ENCODE peak calls at places on chromosome 9, in five cellular contexts. N is AG04449; P is choroid plexus epithelial cell; J is Panc1; A is CD8-positive, alpha-beta T cell. B is an unnamed sample.

GRCh38 chr9:14245901-14246525 is 67.9 kb downstream of the NFIB start:
- DNase-seq in N (no peak), P (peak), J (no peak), A (no peak), B (peak)

GRCh38 chr9:77901771-77902170 is 129.8 kb downstream of the GNAQ start:
- DNase-seq in N (no peak), P (no peak), J (no peak), A (no peak), B (no peak)

GRCh38 chr9:82271099-82271498 is 282.5 kb downstream of the SPATA31D1 start:
- DNase-seq in N (peak), P (peak), J (no peak), A (no peak), B (peak)

GRCh38 chr9:75824816-75825568 is 65.5 kb upstream of the PCSK5 start:
- DNase-seq in N (no peak), P (no peak), J (no peak), A (no peak), B (no peak)

GRCh38 chr9:134130503-134131375 is 5.1 kb upstream of the WDR5 start:
- DNase-seq in N (no peak), P (no peak), J (no peak), A (no peak), B (peak)

GRCh38 chr9:27572566-27572917 is 739 bp downstream of the C9orf72 start:
- DNase-seq in N (no peak), P (peak), J (no peak), A (no peak), B (peak)

GRCh38 chr9:69319324-69320040 is 5.5 kb upstream of the ENTREP1 start:
- DNase-seq in N (no peak), P (no peak), J (no peak), A (no peak), B (no peak)

GRCh38 chr9:35407846-35408245 is 82.1 kb upstream of the RUSC2 start:
- DNase-seq in N (no peak), P (no peak), J (no peak), A (no peak), B (no peak)

GRCh38 chr9:91580136-91580535 is 156.5 kb upstream of the NFIL3 start:
- DNase-seq in N (no peak), P (peak), J (no peak), A (no peak), B (peak)

GRCh38 chr9:95349109-95350038 is 31.9 kb upstream of the FANCC start:
- DNase-seq in N (no peak), P (no peak), J (no peak), A (no peak), B (no peak)

GRCh38 chr9:75601280-75601679 is 289.2 kb upstream of the PCSK5 start:
- DNase-seq in N (no peak), P (peak), J (no peak), A (no peak), B (no peak)

GRCh38 chr9:123678038-123678877 is 251.7 kb downstream of the DENND1A start:
- DNase-seq in N (no peak), P (no peak), J (no peak), A (no peak), B (no peak)

GRCh38 chr9:109463924-109464625 is 34.0 kb downstream of the PTPN3 start:
- DNase-seq in N (no peak), P (no peak), J (no peak), A (no peak), B (no peak)

GRCh38 chr9:19320495-19320894 is 59.5 kb downstream of the RPS6 start:
- DNase-seq in N (no peak), P (no peak), J (no peak), A (no peak), B (no peak)

GRCh38 chr9:84123648-84124406 is 143.2 kb downstream of the RMI1 start:
- DNase-seq in N (no peak), P (no peak), J (no peak), A (no peak), B (no peak)

GRCh38 chr9:79477955-79478751 is 93.6 kb upstream of the TLE4 start:
- DNase-seq in N (no peak), P (peak), J (peak), A (peak), B (no peak)

GRCh38 chr9:113454914-113455761 is 8.4 kb upstream of the RGS3 start:
- DNase-seq in N (peak), P (peak), J (no peak), A (no peak), B (peak)

GRCh38 chr9:121945849-121946248 is 147.3 kb downstream of the TTLL11 start:
- DNase-seq in N (peak), P (no peak), J (no peak), A (no peak), B (no peak)

GRCh38 chr9:95201201-95201600 is 116.3 kb downstream of the FANCC start:
- DNase-seq in N (no peak), P (no peak), J (no peak), A (no peak), B (no peak)

GRCh38 chr9:14072850-14073249 is 241.1 kb downstream of the NFIB start:
- DNase-seq in N (no peak), P (no peak), J (no peak), A (no peak), B (no peak)

GRCh38 chr9:82091100-82091499 is 102.5 kb downstream of the SPATA31D1 start:
- DNase-seq in N (no peak), P (peak), J (no peak), A (no peak), B (peak)

GRCh38 chr9:128094166-128094949 is 26.3 kb downstream of the SLC25A25 start:
- DNase-seq in N (peak), P (peak), J (peak), A (peak), B (peak)

GRCh38 chr9:120868339-120868675 is 8.7 kb downstream of the PHF19 start:
- DNase-seq in N (peak), P (peak), J (no peak), A (no peak), B (peak)

GRCh38 chr9:116151966-116152381 is 1.6 kb upstream of the PAPPA start:
- DNase-seq in N (peak), P (peak), J (no peak), A (no peak), B (peak)
- TF ChIP-seq CTCF in N (no peak), P (no peak), J (no peak), A (no peak), B (no peak)

GRCh38 chr9:136100700-136101614 is 5.9 kb upstream of the NACC2 start:
- DNase-seq in N (no peak), P (no peak), J (no peak), A (no peak), B (no peak)
- H3K4me3 ChIP-seq in N (no peak), P (no peak), J (no peak), A (no peak), B (no peak)

DNA sequence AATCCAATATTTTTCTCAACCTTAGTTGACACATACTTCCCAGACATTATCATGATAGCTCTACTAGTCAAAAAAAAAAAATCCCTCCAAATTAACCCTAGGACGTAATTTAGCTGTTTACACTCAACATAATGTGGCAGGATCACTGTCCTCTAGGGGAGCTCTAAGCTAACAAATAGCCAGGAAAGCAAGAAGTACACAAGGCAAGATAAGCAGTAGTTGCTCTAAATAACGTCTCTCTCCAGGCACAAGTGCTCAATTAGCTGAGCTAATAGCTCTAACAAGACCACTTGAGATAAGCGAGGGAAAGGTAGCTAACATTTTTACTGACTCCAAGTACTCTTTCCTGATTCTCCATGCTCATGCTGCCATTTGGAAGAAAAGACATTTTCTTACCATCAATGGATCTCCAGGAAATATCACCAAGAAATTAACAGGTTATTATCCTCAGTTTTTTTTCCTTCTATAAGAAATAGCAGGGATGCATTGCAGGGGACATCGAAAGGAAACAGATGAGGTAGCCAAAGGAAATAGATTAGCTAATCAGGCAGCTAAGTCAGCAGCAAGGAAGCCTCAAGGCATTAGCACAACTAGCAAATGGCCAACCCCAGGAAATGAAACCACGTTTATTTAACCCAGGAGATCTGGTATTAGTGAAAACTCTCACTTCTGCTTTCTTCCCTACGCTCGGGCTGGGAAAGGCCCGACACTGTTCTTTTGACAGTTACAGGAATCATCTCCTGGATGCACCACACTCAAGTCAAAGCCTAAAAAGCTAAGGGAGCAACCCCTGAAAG is 614.1 kb downstream of the PTPRD start:
- DNase-seq in N (no peak), P (peak), J (no peak), A (no peak), B (no peak)
- TF ChIP-seq CTCF in N (no peak), P (peak), J (no peak), A (no peak), B (peak)

GRCh38 chr9:126781186-126781585 is 23.7 kb upstream of the ZBTB43 start:
- DNase-seq in N (no peak), P (no peak), J (no peak), A (no peak), B (no peak)
- H3K4me3 ChIP-seq in N (no peak), P (no peak), J (no peak), A (no peak), B (no peak)

GRCh38 chr9:117622347-117622746 is 81.9 kb upstream of the TLR4 start:
- DNase-seq in N (no peak), P (peak), J (no peak), A (no peak), B (no peak)
- TF ChIP-seq CTCF in N (no peak), P (peak), J (peak), A (no peak), B (peak)

GRCh38 chr9:89313842-89314241 is 2.8 kb downstream of the CKS2 start:
- DNase-seq in N (no peak), P (peak), J (no peak), A (no peak), B (no peak)
- H3K4me3 ChIP-seq in N (peak), P (peak), J (peak), A (no peak), B (peak)

DNA sequence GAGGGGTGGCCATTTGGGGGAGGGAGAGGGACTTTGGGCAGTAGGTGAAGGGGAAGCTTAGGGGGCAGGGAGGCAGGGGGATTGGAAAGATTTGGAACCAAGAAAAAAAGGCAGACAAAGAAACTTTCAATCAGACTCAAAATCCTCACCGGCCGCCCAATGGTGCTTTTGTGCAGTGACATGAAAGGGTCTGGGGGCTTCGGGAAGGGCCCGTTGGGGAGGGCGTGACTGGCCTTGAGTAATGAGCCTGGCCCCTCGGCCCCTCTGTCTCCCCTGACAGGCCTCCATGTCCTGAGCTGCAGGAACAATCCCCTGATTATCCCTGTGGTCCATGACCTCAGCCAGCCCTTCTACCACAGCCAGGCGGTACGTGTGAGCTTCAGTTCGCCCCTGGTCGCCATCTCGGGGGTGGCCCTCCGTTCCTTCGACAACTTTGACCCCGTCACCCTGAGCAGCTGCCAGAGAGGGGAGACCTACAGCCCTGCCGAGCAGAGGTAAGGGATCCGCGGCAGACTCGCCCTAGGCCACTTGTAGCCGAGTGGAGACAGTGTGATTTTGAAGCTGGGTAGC is 181.1 kb downstream of the PAPPA start:
- DNase-seq in N (no peak), P (no peak), J (no peak), A (no peak), B (no peak)
- TF ChIP-seq CTCF in N (no peak), P (no peak), J (no peak), A (no peak), B (no peak)